ENCODE peak calls at places on chromosomes 16 and 17, in seven cellular contexts. D is cardiac fibroblast, N is H9, Y is right atrium auricular region, I is astrocyte of the spinal cord, C is kidney, Z is HFFc6. H is an unnamed sample.

GRCh38 chr16:88308441-88309173 is 74.2 kb upstream of the ZNF469 start:
- DNase-seq in D (no peak), N (no peak), Y (no peak), I (no peak), C (no peak), Z (no peak), H (no peak)

GRCh38 chr17:50210249-50211225 is 9.1 kb upstream of the COL1A1 start:
- DNase-seq in D (peak), N (peak), Y (peak), I (peak), C (peak), Z (peak), H (peak)

GRCh38 chr17:73187203-73187769 is 5.6 kb upstream of the COG1 start:
- DNase-seq in D (no peak), N (no peak), Y (no peak), I (no peak), C (no peak), Z (no peak), H (no peak)

GRCh38 chr16:29230671-29231091 is 175.8 kb downstream of the NPIPB11 start:
- DNase-seq in D (no peak), N (peak), Y (no peak), I (peak), C (no peak), Z (no peak), H (no peak)

GRCh38 chr16:4240624-4241023 is 1.3 kb downstream of the SRL start:
- DNase-seq in D (no peak), N (no peak), Y (no peak), I (no peak), C (no peak), Z (no peak), H (no peak)

GRCh38 chr17:48037036-48037881 is at the start of gene COPZ2:
- DNase-seq in D (peak), N (peak), Y (peak), I (peak), C (peak), Z (peak), H (peak)

GRCh38 chr16:56357765-56358322 is 67.5 kb downstream of the AMFR start:
- DNase-seq in D (no peak), N (peak), Y (peak), I (no peak), C (peak), Z (no peak), H (no peak)

GRCh38 chr16:12228607-12229499 is 252.3 kb downstream of the SNX29 start:
- DNase-seq in D (peak), N (peak), Y (peak), I (peak), C (no peak), Z (peak), H (peak)

GRCh38 chr17:77721823-77722160 is 236.7 kb upstream of the TNRC6C start:
- DNase-seq in D (no peak), N (peak), Y (no peak), I (no peak), C (no peak), Z (no peak), H (no peak)

GRCh38 chr16:81523387-81524115 is 78.9 kb downstream of the CMIP start:
- DNase-seq in D (peak), N (no peak), Y (peak), I (peak), C (peak), Z (peak), H (no peak)

GRCh38 chr17:28703552-28704218 is 8.0 kb downstream of the PROCA1 start:
- DNase-seq in D (no peak), N (no peak), Y (no peak), I (no peak), C (no peak), Z (no peak), H (no peak)

GRCh38 chr16:3672571-3673041 is 18.1 kb downstream of the DNASE1 start:
- DNase-seq in D (no peak), N (no peak), Y (no peak), I (no peak), C (peak), Z (no peak), H (no peak)

GRCh38 chr17:36715951-36716350 is 114.6 kb downstream of the MRM1 start:
- DNase-seq in D (no peak), N (no peak), Y (no peak), I (no peak), C (no peak), Z (no peak), H (no peak)

GRCh38 chr16:63592852-63593251 is 1529.0 kb downstream of the CDH11 start:
- DNase-seq in D (no peak), N (no peak), Y (no peak), I (no peak), C (no peak), Z (no peak), H (no peak)

GRCh38 chr17:52744179-52744578 is 585.7 kb upstream of the CA10 start:
- DNase-seq in D (no peak), N (no peak), Y (no peak), I (no peak), C (no peak), Z (no peak), H (no peak)

GRCh38 chr17:67245694-67246397 is 850 bp upstream of the HELZ start:
- DNase-seq in D (no peak), N (peak), Y (no peak), I (no peak), C (peak), Z (no peak), H (peak)

GRCh38 chr16:3538222-3538621 is 37.4 kb downstream of the CLUAP1 start:
- DNase-seq in D (no peak), N (no peak), Y (no peak), I (no peak), C (no peak), Z (no peak), H (no peak)

GRCh38 chr17:64128787-64129514 is 993 bp downstream of the ERN1 start:
- DNase-seq in D (peak), N (peak), Y (no peak), I (peak), C (no peak), Z (peak), H (no peak)

GRCh38 chr16:11105038-11105903 is 150.7 kb downstream of the SOCS1 start:
- DNase-seq in D (peak), N (no peak), Y (peak), I (peak), C (peak), Z (peak), H (no peak)

GRCh38 chr16:4339909-4340308 is 11.2 kb downstream of the PAM16 start:
- DNase-seq in D (peak), N (no peak), Y (no peak), I (peak), C (peak), Z (no peak), H (no peak)

DNA sequence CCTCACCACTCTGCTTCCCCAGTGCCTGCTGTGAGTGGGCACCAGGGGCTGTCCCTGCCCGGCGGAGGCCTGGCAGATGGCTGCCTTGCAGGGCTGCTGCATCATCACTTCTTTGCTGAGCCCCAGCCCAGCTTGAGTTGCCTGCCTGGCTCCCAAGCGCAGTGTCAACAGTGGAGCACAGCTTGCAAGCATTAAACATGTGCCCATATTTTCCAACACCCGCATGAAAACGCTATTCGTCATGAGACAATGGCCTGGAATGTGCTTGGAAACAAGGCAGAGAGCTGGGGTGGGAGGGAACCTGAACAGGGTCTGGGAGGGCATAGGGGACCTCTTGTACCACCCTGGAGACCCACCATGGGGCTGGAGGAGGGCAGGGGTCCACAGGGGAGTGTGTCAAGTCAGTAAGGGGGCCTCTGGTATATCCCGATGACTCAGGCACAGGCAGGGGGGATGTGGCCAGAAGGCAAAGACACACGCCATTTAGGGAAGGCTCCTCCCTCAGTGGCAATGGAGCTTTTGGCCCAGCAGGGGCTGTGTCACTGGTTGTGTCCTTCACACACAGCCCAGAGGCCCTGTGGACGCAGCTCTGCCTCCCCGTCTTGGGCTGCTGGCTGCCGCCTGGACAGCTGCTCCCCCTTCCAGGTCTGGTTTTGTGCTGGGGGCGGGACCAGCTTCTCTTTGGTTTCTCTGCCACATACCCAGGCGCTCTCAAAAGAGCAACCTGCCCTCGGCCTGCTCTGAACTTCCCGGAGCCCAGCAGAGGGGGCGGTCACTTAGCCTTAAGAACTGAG is 17.4 kb upstream of the MTSS2 start:
- DNase-seq in D (peak), N (peak), Y (peak), I (peak), C (no peak), Z (peak), H (peak)
- TF ChIP-seq CTCF in D (peak), N (peak), Y (peak), I (peak), C (no peak), Z (peak), H (peak)

GRCh38 chr16:68235105-68235881 is 634 bp downstream of the ESRP2 start:
- DNase-seq in D (no peak), N (peak), Y (no peak), I (no peak), C (peak), Z (no peak), H (no peak)

GRCh38 chr16:68237243-68238028 is 1.5 kb upstream of the ESRP2 start:
- DNase-seq in D (peak), N (peak), Y (peak), I (peak), C (peak), Z (peak), H (peak)

GRCh38 chr16:68234188-68235104 is 1.5 kb downstream of the ESRP2 start:
- DNase-seq in D (peak), N (peak), Y (no peak), I (no peak), C (peak), Z (no peak), H (no peak)

GRCh38 chr16:68236804-68237242 is 896 bp upstream of the ESRP2 start:
- DNase-seq in D (no peak), N (no peak), Y (no peak), I (peak), C (peak), Z (no peak), H (no peak)

DNA sequence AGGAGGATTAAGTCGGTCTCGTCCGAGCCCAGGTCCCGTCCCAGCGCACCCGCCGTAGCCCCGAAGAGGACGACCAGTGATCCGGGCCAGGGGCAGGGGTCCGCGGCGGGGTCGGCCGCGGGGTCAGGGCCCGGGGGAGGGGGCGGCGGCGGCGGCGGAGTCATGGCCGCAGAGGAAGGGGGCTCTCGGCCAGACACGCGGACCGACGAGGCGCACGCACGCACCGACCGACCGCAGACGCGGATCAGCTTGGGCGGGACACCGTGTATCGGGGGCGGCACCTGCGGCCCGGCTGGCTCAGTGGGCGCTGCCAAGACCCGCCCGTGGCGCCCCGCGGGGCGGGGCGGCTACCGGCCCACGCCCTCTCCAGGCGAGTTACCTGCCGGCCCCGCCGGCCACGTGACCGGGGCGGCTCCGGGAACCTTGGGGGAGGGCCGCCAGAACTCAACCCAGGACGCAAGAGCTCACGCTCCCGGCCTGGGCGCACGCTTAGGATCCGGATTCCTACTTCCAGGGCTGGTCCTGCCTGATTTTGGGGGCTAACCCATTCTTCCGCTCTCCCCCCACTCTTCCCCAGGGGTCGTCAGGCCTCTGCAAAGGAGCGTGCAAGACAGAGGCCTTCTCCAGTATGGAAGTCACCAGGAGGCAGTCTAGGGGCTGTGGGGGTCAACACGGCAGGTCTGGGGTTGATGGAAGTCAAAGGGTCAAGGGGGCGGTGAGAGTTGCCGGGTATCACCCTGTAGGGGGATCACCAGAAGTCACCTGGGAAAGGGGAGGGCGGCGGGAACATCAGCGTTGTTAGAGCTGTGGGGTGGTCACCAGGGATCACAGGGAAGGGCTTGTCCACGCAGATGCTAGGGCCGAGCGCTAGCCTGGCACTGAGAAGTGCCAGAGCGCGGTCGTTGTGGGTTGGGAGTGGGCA is at the start of gene ESRP2:
- DNase-seq in D (no peak), N (peak), Y (no peak), I (no peak), C (peak), Z (no peak), H (no peak)
- TF ChIP-seq CTCF in D (no peak), N (no peak), Y (no peak), I (no peak), C (no peak), Z (no peak), H (no peak)

DNA sequence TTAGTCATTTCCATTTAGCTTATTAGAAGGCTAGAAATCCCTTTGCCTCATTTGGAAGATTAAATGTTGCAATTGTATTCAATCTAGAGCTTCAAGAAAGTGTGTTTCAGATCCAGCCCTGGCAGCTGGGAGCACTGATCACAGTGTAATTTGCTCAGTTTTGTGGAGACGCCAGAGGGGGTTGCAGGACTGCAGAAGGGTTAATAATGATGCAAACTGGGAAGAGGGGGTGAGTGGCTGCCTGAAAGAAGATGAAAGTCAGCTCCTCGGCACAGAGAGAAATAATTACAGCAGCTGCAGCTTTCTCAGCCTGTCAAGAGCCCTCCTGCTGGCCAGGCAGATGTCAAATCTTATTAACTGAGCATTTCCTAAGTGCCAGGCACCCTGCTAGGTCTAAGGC is 97.8 kb downstream of the ZNF18 start:
- DNase-seq in D (no peak), N (no peak), Y (no peak), I (no peak), C (no peak), Z (no peak), H (no peak)
- TF ChIP-seq CTCF in D (no peak), N (no peak), Y (no peak), I (no peak), C (no peak), Z (no peak), H (no peak)

DNA sequence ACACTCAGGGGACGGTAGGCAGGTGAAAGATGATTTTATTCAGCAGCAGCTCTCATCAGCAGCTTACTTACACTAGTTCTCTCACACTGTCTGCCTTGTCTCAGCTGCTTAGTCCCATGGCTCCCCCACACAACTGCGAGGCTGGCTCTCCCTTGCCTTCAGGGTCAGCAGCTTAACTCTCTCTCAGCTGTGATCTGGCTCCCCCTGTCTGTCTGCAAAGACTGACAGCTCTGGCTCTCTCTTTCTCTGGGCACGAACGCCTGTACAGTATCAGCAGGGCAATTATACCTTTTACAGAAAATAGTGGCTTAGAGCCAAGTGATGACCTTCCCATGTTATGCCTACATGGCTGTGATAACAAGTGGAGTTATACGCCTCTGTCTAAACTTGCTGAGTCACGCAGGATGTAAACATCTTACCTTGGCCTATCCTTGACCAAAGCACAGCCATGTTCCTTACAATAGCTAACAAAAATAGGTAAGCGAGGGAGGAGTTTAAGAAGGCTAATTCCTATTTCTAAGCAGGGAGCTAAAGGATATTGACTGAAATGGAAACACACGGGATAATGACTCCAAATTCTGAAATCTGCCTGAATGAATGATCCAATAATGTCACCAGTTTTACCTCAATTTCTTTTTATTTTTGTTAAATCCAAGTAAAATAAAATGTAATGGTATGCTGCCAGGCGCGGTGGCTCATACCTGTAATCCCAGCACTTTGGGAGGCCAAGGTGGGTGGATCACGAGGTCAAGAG is 1.1 kb upstream of the NDUFAB1 start:
- DNase-seq in D (no peak), N (peak), Y (no peak), I (no peak), C (no peak), Z (peak), H (peak)
- TF ChIP-seq CTCF in D (peak), N (peak), Y (peak), I (peak), C (no peak), Z (no peak), H (no peak)

GRCh38 chr17:78838574-78839005 is 2.0 kb downstream of the USP36 start:
- DNase-seq in D (no peak), N (no peak), Y (no peak), I (no peak), C (no peak), Z (no peak), H (no peak)

GRCh38 chr17:78839762-78840529 is 668 bp downstream of the USP36 start:
- DNase-seq in D (peak), N (peak), Y (peak), I (peak), C (peak), Z (peak), H (no peak)

GRCh38 chr17:78839173-78839761 is 1.3 kb downstream of the USP36 start:
- DNase-seq in D (peak), N (no peak), Y (no peak), I (peak), C (no peak), Z (peak), H (no peak)

GRCh38 chr17:78840530-78840779 is 159 bp downstream of the USP36 start:
- DNase-seq in D (no peak), N (no peak), Y (no peak), I (no peak), C (no peak), Z (no peak), H (no peak)

GRCh38 chr17:78840780-78841611 is at the start of gene USP36:
- DNase-seq in D (peak), N (peak), Y (peak), I (peak), C (peak), Z (peak), H (peak)
- TF ChIP-seq CTCF in D (no peak), N (peak), Y (peak), I (no peak), C (peak), Z (peak), H (peak)

GRCh38 chr16:69563605-69564580 is 1.9 kb upstream of the NFAT5 start:
- DNase-seq in D (peak), N (no peak), Y (no peak), I (peak), C (no peak), Z (peak), H (peak)
- TF ChIP-seq CTCF in D (no peak), N (no peak), Y (no peak), I (no peak), C (peak), Z (no peak), H (no peak)

GRCh38 chr16:66811043-66811442 is 9.7 kb upstream of the TERB1 start:
- DNase-seq in D (no peak), N (no peak), Y (no peak), I (no peak), C (no peak), Z (no peak), H (no peak)

GRCh38 chr16:66810391-66810790 is 9.0 kb upstream of the TERB1 start:
- DNase-seq in D (no peak), N (no peak), Y (no peak), I (no peak), C (no peak), Z (no peak), H (no peak)

GRCh38 chr16:66809765-66810164 is 8.4 kb upstream of the TERB1 start:
- DNase-seq in D (no peak), N (no peak), Y (no peak), I (no peak), C (no peak), Z (no peak), H (no peak)

DNA sequence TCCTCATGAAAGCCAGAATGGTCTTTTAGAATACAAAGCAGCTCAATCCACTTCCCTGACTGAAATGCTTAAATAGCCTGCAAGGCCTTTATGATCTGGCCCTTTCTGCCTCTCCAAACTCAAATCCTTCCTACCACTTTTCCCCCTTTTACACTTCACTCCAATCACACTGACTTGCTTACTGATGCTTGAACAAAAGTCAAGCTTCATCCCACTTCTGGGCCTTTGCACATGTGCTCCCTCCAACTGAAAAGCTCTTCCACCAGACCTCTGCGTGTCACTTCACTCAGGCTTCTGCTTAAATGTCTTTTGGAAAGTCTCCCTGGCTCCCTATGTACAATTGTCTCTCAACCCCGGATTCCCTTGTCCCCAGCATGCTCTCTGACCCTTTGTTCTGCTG is 13.3 kb upstream of the TERB1 start:
- DNase-seq in D (no peak), N (no peak), Y (no peak), I (no peak), C (no peak), Z (no peak), H (no peak)
- TF ChIP-seq CTCF in D (no peak), N (no peak), Y (no peak), I (no peak), C (no peak), Z (no peak), H (no peak)

GRCh38 chr17:16506188-16506587 is 14.2 kb upstream of the LRRC75A start:
- DNase-seq in D (no peak), N (no peak), Y (no peak), I (no peak), C (no peak), Z (no peak), H (no peak)
- TF ChIP-seq CTCF in D (peak), N (peak), Y (no peak), I (peak), C (no peak), Z (peak), H (peak)

H was measured in neural crest cell.